ENCODE peak calls at places on chromosomes 7 and 10, in seven cellular contexts. T is right atrium auricular region, J is fibroblast of mammary gland, I is cardiac muscle cell, M is mucosa of descending colon, U is adrenal gland, P is lung. F is an unnamed sample.

GRCh38 chr10:68550747-68551411 is 9.3 kb upstream of the TET1 start:
- DNase-seq in T (no peak), J (peak; percentile 87), I (peak; percentile 77), M (no peak), U (peak; percentile 51), P (peak; percentile 44), F (peak; percentile 93)

GRCh38 chr7:64872809-64873500 is 30.1 kb upstream of the ZNF273 start:
- DNase-seq in T (peak; percentile 40), J (no peak), I (no peak), M (no peak), U (no peak), P (peak; percentile 26), F (no peak)

GRCh38 chr10:33126742-33127141 is 168.7 kb upstream of the ITGB1 start:
- DNase-seq in T (no peak), J (no peak), I (no peak), M (no peak), U (no peak), P (no peak), F (no peak)

GRCh38 chr7:146956323-146956722 is 839.7 kb downstream of the CNTNAP2 start:
- DNase-seq in T (no peak), J (no peak), I (no peak), M (no peak), U (no peak), P (no peak), F (no peak)

GRCh38 chr10:80186364-80187012 is 18.8 kb downstream of the ANXA11 start:
- DNase-seq in T (no peak), J (peak; percentile 62), I (no peak), M (no peak), U (no peak), P (no peak), F (no peak)

GRCh38 chr7:102992820-102993531 is 80.2 kb downstream of the LRRC17 start:
- DNase-seq in T (no peak), J (peak; percentile 72), I (no peak), M (no peak), U (no peak), P (no peak), F (peak; percentile 81)

GRCh38 chr7:56092789-56093531 is at the start of gene PHKG1:
- DNase-seq in T (peak; percentile 85), J (peak; percentile 91), I (peak; percentile 22), M (peak; percentile 75), U (peak; percentile 96), P (peak; percentile 72), F (peak; percentile 89)

GRCh38 chr10:24518981-24519597 is 204.6 kb downstream of the ARHGAP21 start:
- DNase-seq in T (peak; percentile 68), J (peak; percentile 67), I (peak; percentile 84), M (peak; percentile 36), U (peak; percentile 64), P (peak; percentile 60), F (peak; percentile 80)

GRCh38 chr7:55538538-55538937 is 33.8 kb downstream of the VOPP1 start:
- DNase-seq in T (no peak), J (peak; percentile 96), I (no peak), M (no peak), U (no peak), P (no peak), F (peak; percentile 95)

GRCh38 chr7:159031135-159031701 is 113.4 kb downstream of the VIPR2 start:
- DNase-seq in T (peak; percentile 63), J (no peak), I (no peak), M (no peak), U (peak; percentile 53), P (peak; percentile 44), F (no peak)

GRCh38 chr7:127813991-127814556 is 162.1 kb downstream of the SND1 start:
- DNase-seq in T (no peak), J (peak; percentile 28), I (no peak), M (no peak), U (no peak), P (no peak), F (peak; percentile 32)
- H3K4me3 ChIP-seq in T (no peak overlapping the region), J (no peak overlapping the region), I (no peak overlapping the region), M (no peak overlapping the region), U (no peak overlapping the region), P (no peak overlapping the region), F (no peak overlapping the region)

DNA sequence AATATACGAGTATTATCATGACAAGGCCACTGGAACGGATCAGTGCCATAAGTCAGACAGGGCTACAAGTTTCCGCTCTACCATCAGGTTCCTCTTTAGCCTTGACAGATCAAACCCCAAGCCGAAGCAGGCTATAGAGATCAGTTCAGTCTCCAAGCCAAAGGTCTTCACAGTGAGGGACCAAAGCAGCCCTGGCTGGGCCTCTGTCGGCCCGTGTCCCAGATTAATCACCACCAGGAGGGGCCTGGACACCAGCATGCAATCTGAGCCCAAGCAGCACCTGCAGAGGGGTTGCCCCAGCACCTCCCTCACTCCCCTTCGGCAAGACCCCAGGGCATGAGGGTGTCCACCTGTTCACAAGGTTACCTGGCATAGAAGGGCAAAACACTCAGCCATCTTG is 36.1 kb downstream of the FBXW4 start:
- DNase-seq in T (no peak), J (no peak), I (no peak), M (no peak), U (no peak), P (no peak), F (no peak)
- TF ChIP-seq CTCF in T (no peak), J (no peak), I (no peak), M (no peak), U (no peak), P (no peak), F (no peak)

GRCh38 chr7:151410405-151411390 is 860 bp upstream of the WDR86 start:
- DNase-seq in T (no peak), J (no peak), I (peak; percentile 84), M (peak; percentile 29), U (no peak), P (no peak), F (peak; percentile 61)
- H3K4me3 ChIP-seq in T (peak overlapping the region; percentile 44), J (peak overlapping the region; percentile 23), I (peak overlapping the region; percentile 62), M (no peak overlapping the region), U (peak overlapping the region; percentile 13), P (no peak overlapping the region), F (peak overlapping the region; percentile 76)

DNA sequence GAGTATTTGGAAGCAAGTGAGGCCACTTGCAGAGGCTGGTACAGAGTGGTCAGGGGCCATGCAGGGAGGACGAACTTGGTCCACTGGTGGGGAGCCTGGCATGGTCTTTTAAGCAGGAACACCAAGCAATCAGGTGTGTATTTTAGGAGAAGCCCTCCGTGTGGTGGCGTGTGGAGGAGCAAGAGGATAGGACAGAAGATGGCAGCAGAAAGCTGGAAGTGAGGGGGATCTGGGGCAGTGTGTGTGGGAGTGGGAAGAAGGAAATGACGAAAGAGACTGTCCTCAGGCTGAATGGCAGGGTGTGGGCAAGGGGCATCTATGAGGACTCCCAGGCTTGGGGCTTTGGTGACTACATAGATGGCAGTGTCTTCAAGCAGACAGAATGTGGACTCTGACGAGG is 51.2 kb downstream of the TEX36 start:
- DNase-seq in T (no peak), J (no peak), I (no peak), M (no peak), U (no peak), P (no peak), F (no peak)
- TF ChIP-seq CTCF in T (no peak), J (no peak), I (no peak), M (no peak), U (no peak), P (no peak), F (no peak)

GRCh38 chr10:21521910-21522533 is 3.5 kb downstream of the SKIDA1 start:
- DNase-seq in T (no peak), J (no peak), I (no peak), M (no peak), U (no peak), P (no peak), F (no peak)

GRCh38 chr10:21517983-21518628 is 7.4 kb downstream of the SKIDA1 start:
- DNase-seq in T (no peak), J (peak; percentile 50), I (peak; percentile 91), M (no peak), U (peak; percentile 51), P (no peak), F (peak; percentile 65)

GRCh38 chr10:21518629-21519321 is 6.7 kb downstream of the SKIDA1 start:
- DNase-seq in T (no peak), J (no peak), I (peak; percentile 74), M (no peak), U (no peak), P (no peak), F (peak; percentile 49)

GRCh38 chr10:21519327-21519933 is 6.1 kb downstream of the SKIDA1 start:
- DNase-seq in T (no peak), J (no peak), I (no peak), M (no peak), U (no peak), P (no peak), F (no peak)

DNA sequence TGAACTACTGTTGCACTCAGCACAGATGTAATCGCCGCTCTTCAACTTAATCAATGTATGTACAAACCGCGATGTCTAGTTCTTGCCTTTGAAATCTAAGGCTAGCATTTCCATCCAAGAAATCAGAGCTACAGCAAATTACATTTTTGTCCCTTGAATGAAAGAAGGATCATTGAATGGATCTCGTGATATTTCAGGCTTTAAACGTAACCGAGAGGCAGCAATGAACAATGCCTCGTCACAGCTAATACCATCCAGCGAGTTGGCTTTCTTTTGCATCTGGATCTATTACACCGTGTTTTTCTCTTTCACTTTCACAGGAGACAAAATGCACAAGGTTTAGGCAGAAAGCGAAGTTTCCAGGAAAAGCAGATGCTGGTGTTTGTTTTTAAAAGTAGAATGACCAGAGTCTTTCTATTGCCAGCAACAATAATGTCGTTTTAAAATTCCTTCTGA is 5.5 kb downstream of the SKIDA1 start:
- DNase-seq in T (no peak), J (peak; percentile 82), I (no peak), M (no peak), U (no peak), P (no peak), F (peak; percentile 85)
- H3K4me3 ChIP-seq in T (peak overlapping the region; percentile 60), J (peak overlapping the region; percentile 61), I (peak overlapping the region; percentile 78), M (no peak overlapping the region), U (peak overlapping the region; percentile 45), P (no peak overlapping the region), F (peak overlapping the region; percentile 61)

DNA sequence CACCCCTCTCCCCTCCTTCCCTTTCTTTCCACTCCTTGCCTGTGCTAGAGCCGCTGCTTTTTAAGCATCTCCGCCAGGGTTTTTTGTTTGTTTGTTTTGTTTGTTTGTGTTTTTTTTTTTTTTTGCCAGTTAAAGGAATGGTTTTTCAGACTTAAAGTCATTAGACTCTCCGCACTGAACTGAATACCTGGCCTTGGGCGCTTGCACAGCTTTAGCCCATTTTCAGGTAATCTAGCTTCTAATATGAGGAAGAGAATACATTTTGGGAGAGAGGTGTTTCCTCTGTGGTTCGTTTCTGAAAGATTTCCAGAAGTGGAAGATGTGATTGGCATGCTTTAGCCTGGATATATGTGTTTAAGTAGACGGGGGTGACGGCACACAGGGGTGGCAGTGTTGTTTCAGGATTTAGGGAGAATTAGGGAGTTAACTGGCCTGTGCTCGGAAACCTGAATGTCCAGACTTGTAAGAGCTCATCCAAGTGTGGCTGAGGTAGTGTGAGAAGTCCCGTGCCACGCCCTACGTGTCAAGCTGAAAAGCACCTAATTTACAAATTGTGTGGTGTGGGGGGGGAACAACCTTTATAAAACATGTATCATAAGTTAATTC is 933 bp downstream of the RALA start:
- DNase-seq in T (no peak), J (peak; percentile 59), I (no peak), M (no peak), U (peak; percentile 29), P (no peak), F (peak; percentile 35)
- TF ChIP-seq CTCF in T (no peak), J (no peak), I (no peak), M (no peak), U (no peak), P (no peak), F (no peak)